ENCODE peak calls at places on chromosomes 13 and 19, in five cellular contexts. X is DND-41, B is hepatocyte, G is ovary, N is body of pancreas. Z is an unnamed sample.
A peak's percentile ranks its signal among the peaks of the same experiment; 100 is the strongest.

GRCh38 chr19:49639401-49640112 is 386 bp downstream of the RRAS start:
- DNase-seq in X (peak; percentile 19), B (no peak), G (peak; percentile 65), N (no peak), Z (peak; percentile 52)

GRCh38 chr13:67063036-67063435 is 167.1 kb downstream of the PCDH9 start:
- DNase-seq in X (no peak), B (no peak), G (no peak), N (no peak), Z (no peak)

GRCh38 chr13:51846756-51847155 is 1.8 kb upstream of the TMEM272 start:
- DNase-seq in X (no peak), B (no peak), G (no peak), N (no peak), Z (no peak)

GRCh38 chr13:109730832-109731335 is 55.5 kb downstream of the IRS2 start:
- DNase-seq in X (peak; percentile 50), B (no peak), G (no peak), N (no peak), Z (no peak)

GRCh38 chr13:77729502-77730221 is 32.2 kb downstream of the SLAIN1 start:
- DNase-seq in X (no peak), B (no peak), G (no peak), N (no peak), Z (no peak)

GRCh38 chr19:48724796-48725753 is 5.5 kb upstream of the MAMSTR start:
- DNase-seq in X (peak; percentile 69), B (peak; percentile 73), G (peak; percentile 73), N (peak; percentile 60), Z (peak; percentile 78)

GRCh38 chr19:33414667-33415605 is 41.4 kb downstream of the CEBPG start:
- DNase-seq in X (no peak), B (no peak), G (no peak), N (no peak), Z (no peak)

GRCh38 chr13:42957881-42958280 is 34.2 kb downstream of the EPSTI1 start:
- DNase-seq in X (no peak), B (no peak), G (no peak), N (no peak), Z (no peak)

GRCh38 chr13:60286707-60287106 is 110.3 kb upstream of the TDRD3 start:
- DNase-seq in X (no peak), B (no peak), G (no peak), N (no peak), Z (no peak)

GRCh38 chr13:113928701-113929627 is 44.9 kb downstream of the C13orf46 start:
- DNase-seq in X (no peak), B (peak; percentile 50), G (peak; percentile 87), N (peak; percentile 93), Z (peak; percentile 93)

GRCh38 chr13:21583496-21583895 is 20.5 kb downstream of the MICU2 start:
- DNase-seq in X (no peak), B (no peak), G (no peak), N (no peak), Z (no peak)

GRCh38 chr13:20942938-20943518 is 40.5 kb upstream of the XPO4 start:
- DNase-seq in X (no peak), B (no peak), G (peak; percentile 40), N (no peak), Z (peak; percentile 42)

GRCh38 chr13:110885966-110886365 is 28.9 kb downstream of the ANKRD10 start:
- DNase-seq in X (no peak), B (no peak), G (no peak), N (no peak), Z (no peak)

GRCh38 chr13:101127741-101128353 is 288.5 kb downstream of the NALCN start:
- DNase-seq in X (peak; percentile 26), B (peak; percentile 73), G (no peak), N (peak; percentile 19), Z (no peak)

GRCh38 chr13:98014766-98015165 is 61.3 kb downstream of the IPO5 start:
- DNase-seq in X (no peak), B (no peak), G (no peak), N (no peak), Z (no peak)

GRCh38 chr13:24178847-24179845 is 18.6 kb downstream of the SPATA13 start:
- DNase-seq in X (no peak), B (no peak), G (no peak), N (no peak), Z (no peak)

GRCh38 chr13:31781064-31781463 is 41.7 kb downstream of the RXFP2 start:
- DNase-seq in X (no peak), B (no peak), G (no peak), N (no peak), Z (no peak)

GRCh38 chr13:26872444-26873173 is 112.0 kb upstream of the GPR12 start:
- DNase-seq in X (peak; percentile 69), B (peak; percentile 77), G (no peak), N (peak; percentile 18), Z (peak; percentile 79)

GRCh38 chr19:44570984-44571684 is 41.7 kb upstream of the CEACAM20 start:
- DNase-seq in X (peak; percentile 64), B (peak; percentile 88), G (no peak), N (peak; percentile 78), Z (no peak)

GRCh38 chr13:52348081-52348480 is 57.9 kb downstream of the THSD1 start:
- DNase-seq in X (no peak), B (no peak), G (no peak), N (no peak), Z (no peak)

GRCh38 chr13:111161601-111162600 is 46.8 kb downstream of the ARHGEF7 start:
- DNase-seq in X (no peak), B (no peak), G (no peak), N (no peak), Z (no peak)

GRCh38 chr19:33612928-33613327 is 8.8 kb upstream of the CHST8 start:
- DNase-seq in X (no peak), B (no peak), G (no peak), N (no peak), Z (no peak)

GRCh38 chr19:33486407-33486806 is 35.2 kb downstream of the PEPD start:
- DNase-seq in X (no peak), B (no peak), G (no peak), N (peak; percentile 2), Z (no peak)

GRCh38 chr13:33205804-33206221 is 79.7 kb downstream of the STARD13 start:
- DNase-seq in X (no peak), B (no peak), G (no peak), N (peak; percentile 46), Z (no peak)

GRCh38 chr19:19686580-19686979 is 17.9 kb downstream of the ZNF101 start:
- DNase-seq in X (no peak), B (no peak), G (no peak), N (no peak), Z (no peak)

GRCh38 chr13:75414036-75414827 is 67.7 kb downstream of the TBC1D4 start:
- DNase-seq in X (no peak), B (peak; percentile 18), G (no peak), N (no peak), Z (no peak)

GRCh38 chr19:43763473-43763939 is 8.7 kb upstream of the SMG9 start:
- DNase-seq in X (no peak), B (no peak), G (no peak), N (no peak), Z (peak; percentile 45)

GRCh38 chr19:50414850-50415660 is 3.7 kb upstream of the SPIB start:
- DNase-seq in X (peak; percentile 42), B (peak; percentile 85), G (peak; percentile 85), N (peak; percentile 70), Z (peak; percentile 76)

GRCh38 chr19:1851581-1852293 is 3.5 kb upstream of the REXO1 start:
- DNase-seq in X (peak; percentile 70), B (no peak), G (no peak), N (peak; percentile 10), Z (no peak)
- H3K4me1 ChIP-seq in X (peaks cover 44% of the 10 kb centered on the region), B (peaks cover 28% of the 10 kb centered on the region), G (peaks cover 10% of the 10 kb centered on the region), N (peaks cover 45% of the 10 kb centered on the region), Z (peaks cover 3% of the 10 kb centered on the region)

GRCh38 chr13:48493076-48493765 is 39.7 kb downstream of the RCBTB2 start:
- DNase-seq in X (peak; percentile 71), B (no peak), G (no peak), N (no peak), Z (no peak)
- H3K4me3 ChIP-seq in X (peak overlapping the region; percentile 37), B (no peak overlapping the region), G (no peak overlapping the region), N (no peak overlapping the region), Z (no peak overlapping the region)

GRCh38 chr19:38723606-38724379 is 20.5 kb downstream of the CAPN12 start:
- DNase-seq in X (no peak), B (no peak), G (no peak), N (no peak), Z (no peak)
- H3K4me1 ChIP-seq in X (no peaks in the 10 kb centered on the region), B (peaks cover 13% of the 10 kb centered on the region), G (peaks cover 10% of the 10 kb centered on the region), N (peaks cover 30% of the 10 kb centered on the region), Z (peaks cover 27% of the 10 kb centered on the region)

GRCh38 chr13:96090240-96091101 is 564 bp downstream of the HS6ST3 start:
- DNase-seq in X (no peak), B (peak; percentile 52), G (peak; percentile 27), N (peak; percentile 16), Z (peak; percentile 14)
- H3K4me3 ChIP-seq in X (no peak overlapping the region), B (peak overlapping the region; percentile 70), G (peak overlapping the region; percentile 39), N (no peak overlapping the region), Z (peak overlapping the region; percentile 84)

GRCh38 chr19:16588824-16589577 is 16.8 kb upstream of the SLC35E1 start:
- DNase-seq in X (no peak), B (no peak), G (no peak), N (no peak), Z (no peak)
- H3K4me1 ChIP-seq in X (peaks cover 76% of the 10 kb centered on the region), B (peaks cover 30% of the 10 kb centered on the region), G (peaks cover 23% of the 10 kb centered on the region), N (peaks cover 66% of the 10 kb centered on the region), Z (peaks cover 43% of the 10 kb centered on the region)

DNA sequence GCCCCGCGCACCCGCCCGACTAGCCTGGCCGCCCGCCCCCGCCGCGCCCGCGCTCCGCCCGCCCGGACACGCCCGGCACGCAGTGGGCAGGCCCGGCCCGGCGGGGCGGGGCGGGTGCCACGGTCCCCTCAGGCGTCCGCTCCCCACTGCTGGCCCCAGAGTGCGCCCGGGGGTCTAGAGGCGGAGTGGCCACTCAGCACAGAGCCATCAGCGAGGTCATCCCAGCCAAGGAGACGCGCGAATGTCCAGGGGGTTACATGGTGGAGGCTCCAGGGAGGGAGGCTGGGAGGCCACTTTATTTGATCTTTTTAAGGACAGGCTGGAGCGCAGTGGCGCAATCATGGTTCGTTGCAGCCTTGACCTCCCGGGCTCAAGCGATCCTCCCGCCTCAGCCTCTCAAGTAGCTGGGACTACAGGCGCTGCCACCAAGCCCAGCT is 236 bp upstream of the TINCR start:
- DNase-seq in X (no peak), B (no peak), G (no peak), N (no peak), Z (peak; percentile 42)
- H3K4me3 ChIP-seq in X (no peak overlapping the region), B (no peak overlapping the region), G (no peak overlapping the region), N (no peak overlapping the region), Z (peak overlapping the region; percentile 36)

GRCh38 chr19:6599866-6600454 is 9.0 kb upstream of the CD70 start:
- DNase-seq in X (no peak), B (no peak), G (no peak), N (no peak), Z (no peak)
- H3K4me1 ChIP-seq in X (peaks cover 5% of the 10 kb centered on the region), B (no peaks in the 10 kb centered on the region), G (no peaks in the 10 kb centered on the region), N (no peaks in the 10 kb centered on the region), Z (no peaks in the 10 kb centered on the region)

Z was measured in right cardiac atrium.